ENCODE peak calls at places on chromosomes 16 and 17, in eight cellular contexts. A is IMR-90; H is effector memory CD4-positive, alpha-beta T cell; M is CD8-positive, alpha-beta T cell; L is small intestine; T is dorsolateral prefrontal cortex; P is endodermal cell; Y is Peyer's patch. W is an unnamed sample.
A peak's percentile ranks its signal among the peaks of the same experiment; 100 is the strongest.

GRCh38 chr17:20987511-20987910 is 55.3 kb downstream of the USP22 start:
- DNase-seq in T (no peak), P (peak; percentile 38), Y (no peak), M (no peak), H (no peak), A (no peak), L (no peak), W (peak; percentile 59)

GRCh38 chr17:30323262-30323894 is 10.5 kb downstream of the TMIGD1 start:
- DNase-seq in P (no peak), Y (peak; percentile 19), A (no peak), T (no peak), L (no peak), M (peak; percentile 70), H (peak; percentile 20), W (no peak)

GRCh38 chr17:44914698-44915271 is 515 bp downstream of the GFAP start:
- DNase-seq in H (no peak), L (no peak), T (peak; percentile 26), M (no peak), Y (no peak), A (no peak), P (peak; percentile 53), W (peak; percentile 33)

GRCh38 chr17:74372426-74372825 is 5.1 kb downstream of the GPR142 start:
- DNase-seq in M (no peak), A (no peak), Y (no peak), L (no peak), T (no peak), P (no peak), H (no peak), W (no peak)

GRCh38 chr17:70239391-70239826 is 70.1 kb downstream of the KCNJ2 start:
- DNase-seq in L (peak; percentile 4), A (no peak), M (no peak), T (no peak), H (no peak), Y (no peak), P (no peak), W (no peak)

GRCh38 chr17:38815576-38816193 is 9.4 kb downstream of the CWC25 start:
- DNase-seq in H (no peak), M (no peak), L (no peak), T (no peak), P (no peak), Y (no peak), A (peak; percentile 59), W (no peak)

GRCh38 chr17:51121620-51122472 is 1.2 kb upstream of the SPAG9 start:
- DNase-seq in H (peak; percentile 72), P (peak; percentile 92), T (peak; percentile 66), A (peak; percentile 94), L (peak; percentile 97), Y (peak; percentile 74), M (peak; percentile 54), W (peak; percentile 94)

GRCh38 chr17:64455993-64456885 is 7.3 kb downstream of the MILR1 start:
- DNase-seq in A (no peak), H (no peak), T (no peak), M (peak; percentile 53), L (peak; percentile 23), P (no peak), Y (no peak), W (no peak)

DNA sequence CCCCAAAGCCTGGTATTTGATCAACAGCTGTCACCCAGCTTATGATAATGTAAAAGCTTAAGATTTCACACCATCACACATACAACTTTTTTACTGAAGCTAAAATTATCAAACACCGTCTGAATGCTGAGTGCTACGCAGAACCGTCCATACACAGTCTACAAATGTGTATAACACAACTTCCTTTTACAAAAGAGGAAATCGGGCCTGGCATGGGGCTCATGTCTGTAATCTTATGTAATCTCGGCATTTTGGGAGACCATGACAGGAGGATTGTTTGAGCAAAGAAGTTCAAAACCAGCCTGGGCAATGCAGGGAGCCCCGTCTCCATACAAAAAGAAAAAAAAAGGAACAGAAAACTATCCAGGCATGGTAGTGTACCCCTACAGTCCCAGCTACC is 19.6 kb upstream of the QRICH2 start:
- DNase-seq in M (no peak), A (no peak), L (no peak), P (no peak), Y (no peak), H (no peak), T (no peak), W (no peak)
- H3K27ac ChIP-seq in M (no peak overlapping the region), A (no peak overlapping the region), L (no peak overlapping the region), P (no peak overlapping the region), Y (no peak overlapping the region), H (no peak overlapping the region), T (no peak overlapping the region), W (no peak overlapping the region)

DNA sequence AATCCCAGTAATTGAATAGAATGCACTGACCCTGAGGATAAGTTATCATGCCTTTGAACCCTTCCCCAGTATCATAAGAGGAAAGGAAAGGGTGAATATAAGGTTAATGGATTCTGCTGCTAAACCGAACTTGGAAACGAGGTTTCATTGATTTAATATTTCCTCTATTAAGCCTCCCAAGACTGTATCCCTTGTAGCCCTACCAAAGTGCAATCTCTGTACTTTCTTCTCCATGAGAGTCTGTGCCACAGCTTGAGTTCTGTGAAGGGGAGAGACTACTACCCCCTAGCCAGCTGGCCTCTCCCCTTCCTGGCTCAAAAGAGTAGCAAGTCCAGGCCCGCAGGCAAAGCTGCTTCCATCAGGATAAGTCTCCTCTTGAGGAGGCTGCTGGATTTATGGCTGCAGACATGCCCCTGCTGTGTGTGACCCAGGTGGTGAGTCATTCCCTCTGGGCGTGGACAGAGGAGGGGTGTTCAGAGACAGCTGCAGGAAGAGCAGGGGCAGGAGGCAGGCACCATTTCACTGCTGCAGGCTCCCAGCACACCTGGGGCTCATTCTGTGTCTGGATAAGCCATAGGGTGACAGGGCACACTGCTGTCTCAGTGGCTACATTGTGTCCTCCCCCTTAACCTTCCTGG is 58.4 kb downstream of the TOM1L2 start:
- DNase-seq in P (peak; percentile 95), T (no peak), M (peak; percentile 54), Y (peak; percentile 25), H (no peak), A (peak; percentile 90), L (peak; percentile 96), W (peak; percentile 84)
- H3K4me3 ChIP-seq in P (peak overlapping the region; percentile 53), T (no peak overlapping the region), M (no peak overlapping the region), Y (no peak overlapping the region), H (no peak overlapping the region), A (no peak overlapping the region), L (no peak overlapping the region), W (no peak overlapping the region)

GRCh38 chr17:36931096-36931696 is 6.1 kb upstream of the LHX1 start:
- DNase-seq in T (no peak), L (no peak), P (peak; percentile 58), M (no peak), Y (no peak), H (no peak), A (no peak), W (no peak)

GRCh38 chr17:36934144-36934758 is 3.0 kb upstream of the LHX1 start:
- DNase-seq in P (peak; percentile 85), T (no peak), M (no peak), Y (no peak), A (no peak), L (no peak), H (no peak), W (peak; percentile 72)

GRCh38 chr17:36931697-36932382 is 5.4 kb upstream of the LHX1 start:
- DNase-seq in A (no peak), Y (no peak), L (no peak), H (no peak), M (no peak), T (no peak), P (peak; percentile 57), W (peak; percentile 65)

GRCh38 chr17:36933174-36934143 is 3.8 kb upstream of the LHX1 start:
- DNase-seq in M (no peak), P (peak; percentile 73), A (no peak), H (no peak), L (peak; percentile 43), Y (no peak), T (no peak), W (no peak)

DNA sequence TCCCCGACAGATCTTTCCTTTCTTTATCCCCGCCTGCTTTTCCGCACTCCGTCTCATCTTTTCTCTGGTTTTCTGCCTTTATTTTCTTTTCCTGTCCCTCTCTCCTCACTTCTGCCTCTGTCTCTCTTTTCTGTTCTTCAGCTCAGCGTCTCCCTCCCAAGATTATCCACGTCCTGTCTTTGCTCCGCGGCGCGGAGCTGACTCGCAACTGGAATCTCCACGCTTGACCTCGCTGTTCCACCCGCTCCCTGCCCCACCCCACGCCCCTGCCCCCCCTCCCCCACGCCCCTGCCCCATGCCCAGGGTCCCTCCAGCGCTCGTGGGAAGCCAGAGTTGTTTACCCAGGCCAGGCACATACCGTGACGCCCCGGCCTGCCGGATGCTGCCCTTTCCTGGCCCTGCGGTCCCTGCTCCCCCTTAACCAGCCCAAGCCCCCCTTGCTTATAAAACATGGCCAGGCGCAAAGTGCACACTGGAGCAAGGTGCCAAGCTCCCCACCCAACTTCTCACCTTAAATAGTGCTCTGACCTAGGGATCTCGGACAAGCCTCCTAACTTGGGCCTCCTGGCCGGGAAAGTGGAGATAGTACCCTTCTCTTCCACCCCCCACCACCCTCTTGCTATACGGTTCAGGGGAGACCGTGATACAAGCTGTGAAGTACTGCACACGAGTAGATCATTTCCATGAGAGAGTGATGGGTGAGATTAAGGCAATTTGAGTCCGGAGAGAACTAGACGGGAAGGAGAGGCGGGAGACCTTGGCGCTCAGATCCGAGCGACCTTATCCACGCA is 4.7 kb upstream of the LHX1 start:
- DNase-seq in M (no peak), H (no peak), Y (no peak), L (no peak), A (no peak), P (peak; percentile 64), T (no peak), W (no peak)
- H3K27me3 ChIP-seq in M (peaks cover 86% of the 10 kb centered on the region), H (peaks cover 86% of the 10 kb centered on the region), Y (peaks cover 5% of the 10 kb centered on the region), L (peaks cover 4% of the 10 kb centered on the region), A (peaks cover 99% of the 10 kb centered on the region), P (peaks cover 60% of the 10 kb centered on the region), T (peaks cover 40% of the 10 kb centered on the region), W (no peaks in the 10 kb centered on the region)

GRCh38 chr16:50351116-50351515 is 17.7 kb downstream of the BRD7 start:
- DNase-seq in T (no peak), Y (no peak), H (no peak), L (no peak), M (no peak), P (no peak), A (peak; percentile 41), W (no peak)

GRCh38 chr16:50359626-50360025 is 9.2 kb downstream of the BRD7 start:
- DNase-seq in Y (no peak), T (no peak), P (no peak), H (no peak), L (no peak), M (no peak), A (no peak), W (no peak)

GRCh38 chr16:50354082-50354481 is 14.7 kb downstream of the BRD7 start:
- DNase-seq in Y (no peak), P (no peak), M (no peak), A (no peak), L (no peak), T (no peak), H (no peak), W (no peak)

GRCh38 chr16:50351952-50352351 is 16.8 kb downstream of the BRD7 start:
- DNase-seq in T (no peak), M (no peak), H (no peak), Y (no peak), A (no peak), P (no peak), L (no peak), W (no peak)

DNA sequence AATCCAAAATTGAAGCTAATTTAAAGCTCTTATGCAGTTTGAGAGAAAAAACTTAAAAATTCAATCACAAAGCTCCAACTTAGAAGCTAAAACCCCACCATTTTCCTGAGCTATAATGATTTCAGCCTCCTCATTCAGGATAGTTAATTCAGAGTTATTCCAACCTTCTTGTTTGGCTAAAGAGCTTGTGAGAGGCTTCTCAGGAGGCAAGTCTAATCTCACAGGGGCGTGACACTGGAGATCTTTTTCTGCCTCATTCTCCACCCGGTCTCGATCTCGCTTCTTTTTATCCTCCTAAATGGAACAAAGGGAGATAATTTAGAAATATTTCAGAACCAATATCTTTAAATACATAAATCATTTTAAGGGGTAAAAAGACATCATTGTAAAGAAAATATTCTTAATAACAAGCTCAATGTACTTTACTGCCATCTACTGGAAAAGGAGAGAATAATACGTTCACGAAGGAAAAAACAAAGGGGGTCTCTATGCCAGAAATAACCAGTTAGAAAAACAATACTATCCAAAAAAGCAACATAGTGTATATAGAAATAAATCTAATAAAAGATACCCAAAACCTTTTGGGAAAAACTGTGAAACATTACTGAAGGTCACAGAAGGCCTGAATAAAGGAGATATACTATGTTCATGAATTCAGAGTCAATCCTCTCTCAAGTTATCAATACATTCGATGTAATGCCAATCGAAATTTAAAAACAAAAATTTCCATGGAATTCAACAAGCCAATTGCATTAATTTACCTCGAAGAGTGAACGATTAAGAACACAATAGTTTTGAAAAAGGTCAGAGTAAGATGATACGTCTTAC is 13.9 kb downstream of the BRD7 start:
- DNase-seq in Y (no peak), A (no peak), H (no peak), M (no peak), L (no peak), P (no peak), T (no peak), W (no peak)
- H3K27ac ChIP-seq in Y (no peak overlapping the region), A (no peak overlapping the region), H (no peak overlapping the region), M (no peak overlapping the region), L (no peak overlapping the region), P (no peak overlapping the region), T (no peak overlapping the region), W (no peak overlapping the region)

W was measured in aorta.